ENCODE peak calls at places on chromosomes 6 and 20, in four cellular contexts. I is cardiac fibroblast, J is BJ, M is prostate gland. S is an unnamed sample.
A peak's percentile ranks its signal among the peaks of the same experiment; 100 is the strongest.

GRCh38 chr20:2845607-2846006 is 5.1 kb downstream of the VPS16 start:
- DNase-seq in I (no peak), J (no peak), M (no peak), S (no peak)

GRCh38 chr6:108896111-108896661 is 48.0 kb downstream of the ARMC2 start:
- DNase-seq in I (peak; percentile 96), J (peak; percentile 65), M (no peak), S (no peak)

GRCh38 chr20:49460916-49461315 is 21.6 kb downstream of the KCNB1 start:
- DNase-seq in I (no peak), J (no peak), M (no peak), S (no peak)

GRCh38 chr20:62025394-62025793 is 40.3 kb downstream of the TAF4 start:
- DNase-seq in I (no peak), J (peak; percentile 25), M (no peak), S (no peak)

GRCh38 chr6:149318581-149319286 is 1.2 kb downstream of the TAB2 start:
- DNase-seq in I (peak; percentile 27), J (no peak), M (no peak), S (no peak)

GRCh38 chr6:144007779-144008500 is at the start of gene PLAGL1:
- DNase-seq in I (peak; percentile 68), J (no peak), M (peak; percentile 58), S (no peak)

GRCh38 chr20:51432251-51432784 is 110.2 kb downstream of the NFATC2 start:
- DNase-seq in I (no peak), J (no peak), M (no peak), S (no peak)

GRCh38 chr6:18533793-18534192 is 146.6 kb downstream of the RNF144B start:
- DNase-seq in I (no peak), J (no peak), M (no peak), S (no peak)

GRCh38 chr6:135179920-135180457 is 1.1 kb upstream of the MYB start:
- DNase-seq in I (peak; percentile 37), J (no peak), M (no peak), S (no peak)

GRCh38 chr6:4402477-4402976 is 267.2 kb upstream of the ECI2 start:
- DNase-seq in I (peak; percentile 92), J (peak; percentile 26), M (no peak), S (no peak)

GRCh38 chr20:58384821-58385220 is 4.2 kb upstream of the VAPB start:
- DNase-seq in I (no peak), J (no peak), M (no peak), S (no peak)

GRCh38 chr20:3785240-3786125 is 1.1 kb downstream of the CENPB start:
- DNase-seq in I (peak; percentile 36), J (no peak), M (no peak), S (no peak)

GRCh38 chr20:23659989-23660837 is 22.5 kb upstream of the CST3 start:
- DNase-seq in I (peak; percentile 56), J (no peak), M (no peak), S (no peak)

GRCh38 chr20:40416274-40416673 is 272.8 kb downstream of the MAFB start:
- DNase-seq in I (no peak), J (no peak), M (no peak), S (peak; percentile 32)

GRCh38 chr6:31402324-31403282 is 792 bp upstream of the MICA start:
- DNase-seq in I (peak; percentile 48), J (no peak), M (peak; percentile 39), S (no peak)

GRCh38 chr6:3162565-3163247 is 5.4 kb upstream of the TUBB2A start:
- DNase-seq in I (peak; percentile 71), J (no peak), M (peak; percentile 51), S (no peak)

GRCh38 chr20:1357921-1358671 is 29.2 kb upstream of the SDCBP2 start:
- DNase-seq in I (peak; percentile 43), J (no peak), M (no peak), S (no peak)

GRCh38 chr6:84417261-84417660 is 189.8 kb upstream of the CEP162 start:
- DNase-seq in I (peak; percentile 88), J (peak; percentile 23), M (no peak), S (no peak)

GRCh38 chr6:137625100-137625661 is 131.0 kb upstream of the OLIG3 start:
- DNase-seq in I (no peak), J (no peak), M (no peak), S (no peak)

GRCh38 chr6:137625808-137626207 is 131.6 kb upstream of the OLIG3 start:
- DNase-seq in I (no peak), J (no peak), M (no peak), S (peak; percentile 46)

DNA sequence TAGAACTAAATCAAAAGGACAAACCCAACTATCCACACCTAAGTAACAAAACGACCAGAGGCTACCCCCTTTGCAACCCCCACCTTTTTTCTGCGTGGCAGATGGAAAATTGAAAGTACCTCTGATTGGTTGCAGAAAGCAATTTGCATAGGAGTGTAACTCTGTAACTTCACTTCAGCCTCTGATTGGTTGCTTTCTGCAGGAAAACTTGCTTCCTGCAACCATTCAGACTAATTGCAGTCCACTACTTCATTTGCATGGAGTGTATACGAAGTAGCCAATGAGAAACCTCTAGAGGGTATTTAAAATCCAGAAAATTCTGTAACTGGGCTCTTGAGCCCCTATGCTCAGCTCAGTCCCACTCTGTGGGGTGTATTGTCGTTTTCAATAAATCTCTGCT is 129.1 kb upstream of the OLIG3 start:
- DNase-seq in I (no peak), J (no peak), M (no peak), S (no peak)
- H3K4me3 ChIP-seq in I (no peak overlapping the region), J (no peak overlapping the region), M (no peak overlapping the region), S (no peak overlapping the region)

GRCh38 chr6:160750276-160750689 is 48.2 kb downstream of the PLG start:
- DNase-seq in I (no peak), J (no peak), M (no peak), S (peak; percentile 8)
- TF ChIP-seq CTCF in I (no peak), J (no peak), M (peak; percentile 56), S (peak; percentile 90)

GRCh38 chr20:53828673-53829085 is 235.0 kb upstream of the ZNF217 start:
- DNase-seq in I (peak; percentile 96), J (peak; percentile 89), M (peak; percentile 46), S (no peak)
- H3K4me3 ChIP-seq in I (no peak overlapping the region), J (peak overlapping the region; percentile 29), M (no peak overlapping the region), S (no peak overlapping the region)

GRCh38 chr6:41724638-41725501 is 10.5 kb downstream of the TFEB start:
- DNase-seq in I (no peak), J (no peak), M (no peak), S (no peak)

GRCh38 chr6:41721396-41721795 is 14.0 kb downstream of the TFEB start:
- DNase-seq in I (no peak), J (no peak), M (no peak), S (no peak)

GRCh38 chr6:41723936-41724637 is 11.3 kb downstream of the TFEB start:
- DNase-seq in I (no peak), J (no peak), M (no peak), S (no peak)

GRCh38 chr6:41720783-41721182 is 14.6 kb downstream of the TFEB start:
- DNase-seq in I (no peak), J (no peak), M (no peak), S (no peak)

DNA sequence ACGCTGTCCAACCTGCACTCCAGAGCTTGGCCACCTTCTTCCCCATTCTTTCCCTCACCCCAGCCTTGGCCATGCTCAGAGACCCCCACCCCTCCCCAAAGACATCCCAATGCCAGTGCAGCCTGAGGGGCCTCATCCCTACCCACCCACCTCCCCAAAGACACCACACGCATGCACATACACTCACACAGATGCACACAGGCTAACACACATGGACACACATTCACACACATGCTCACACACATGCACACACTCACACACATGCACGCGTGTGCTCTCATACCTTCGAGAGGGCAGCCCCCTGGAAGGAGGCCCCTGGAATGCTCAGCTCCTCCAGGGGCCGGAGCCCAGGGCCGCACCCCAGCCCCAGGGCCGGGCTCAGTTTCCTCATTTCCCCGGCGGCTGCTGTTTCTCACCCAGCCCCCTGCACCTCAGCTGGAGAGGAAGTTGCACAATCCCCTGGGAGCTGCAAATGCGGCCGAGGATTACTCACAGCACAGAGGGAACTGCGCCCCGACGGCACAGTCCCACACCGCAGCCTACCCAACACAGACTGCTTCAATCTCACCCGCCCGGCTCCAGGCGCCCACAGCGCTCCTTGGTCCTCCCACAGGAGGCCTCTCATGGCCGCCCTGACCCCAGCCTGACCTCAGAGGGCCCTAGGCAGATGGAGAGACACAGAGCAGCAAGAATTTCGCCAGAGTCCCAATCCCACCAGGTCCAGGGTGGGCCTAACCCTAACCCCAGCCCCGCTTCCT is 12.1 kb downstream of the TFEB start:
- DNase-seq in I (peak; percentile 96), J (peak; percentile 71), M (peak; percentile 40), S (no peak)
- TF ChIP-seq CTCF in I (peak; percentile 15), J (peak; percentile 20), M (no peak), S (no peak)

GRCh38 chr6:44000164-44000842 is 126.9 kb downstream of the MRPL14 start:
- DNase-seq in I (no peak), J (no peak), M (no peak), S (no peak)

GRCh38 chr6:44002591-44003344 is 124.5 kb downstream of the MRPL14 start:
- DNase-seq in I (peak; percentile 42), J (no peak), M (peak; percentile 32), S (no peak)

GRCh38 chr6:43999628-44000027 is 127.6 kb downstream of the MRPL14 start:
- DNase-seq in I (no peak), J (no peak), M (no peak), S (no peak)

GRCh38 chr6:44002071-44002590 is 125.1 kb downstream of the MRPL14 start:
- DNase-seq in I (no peak), J (no peak), M (no peak), S (no peak)

GRCh38 chr6:44001318-44001868 is 125.9 kb downstream of the MRPL14 start:
- DNase-seq in I (peak; percentile 28), J (no peak), M (no peak), S (no peak)
- H3K4me3 ChIP-seq in I (no peak overlapping the region), J (no peak overlapping the region), M (no peak overlapping the region), S (no peak overlapping the region)

GRCh38 chr6:169201985-169202384 is 51.7 kb downstream of the THBS2 start:
- DNase-seq in I (no peak), J (no peak), M (no peak), S (no peak)
- TF ChIP-seq CTCF in I (no peak), J (no peak), M (no peak), S (no peak)

GRCh38 chr20:32017711-32018251 is 7.5 kb downstream of the CCM2L start:
- DNase-seq in I (no peak), J (no peak), M (peak; percentile 60), S (peak; percentile 63)

GRCh38 chr20:32019563-32020463 is 9.6 kb downstream of the CCM2L start:
- DNase-seq in I (no peak), J (no peak), M (no peak), S (no peak)

GRCh38 chr20:32021091-32021490 is 10.9 kb downstream of the CCM2L start:
- DNase-seq in I (no peak), J (no peak), M (no peak), S (no peak)

GRCh38 chr20:32018269-32019155 is 8.3 kb downstream of the CCM2L start:
- DNase-seq in I (no peak), J (no peak), M (peak; percentile 36), S (peak; percentile 33)

GRCh38 chr20:32019156-32019510 is 8.9 kb downstream of the CCM2L start:
- DNase-seq in I (no peak), J (no peak), M (no peak), S (no peak)
- H3K4me3 ChIP-seq in I (no peak overlapping the region), J (no peak overlapping the region), M (peak overlapping the region; percentile 44), S (no peak overlapping the region)

S was measured in LNCaP clone FGC.